ENCODE peak calls at places on chromosomes 12 and 14, in nine cellular contexts. G is nucleus accumbens; H is GM12891; U is SJCRH30; Q is RKO; A is DMS153; R is activated CD4-positive, CD25-positive, alpha-beta regulatory T cell; S is brain microvascular endothelial cell; F is iPS DF 19.7. V is an unnamed sample.

GRCh38 chr14:90193925-90194324 is 62.4 kb upstream of the PSMC1 start:
- DNase-seq in F (peak; percentile 23), R (no peak), S (no peak), H (no peak), G (no peak), A (no peak), Q (no peak), U (peak; percentile 14), V (no peak)

GRCh38 chr14:104161601-104162367 is 23.4 kb downstream of the KIF26A start:
- DNase-seq in F (no peak), Q (no peak), R (no peak), S (no peak), U (no peak), A (no peak), H (no peak), G (no peak), V (no peak)

GRCh38 chr12:15662983-15663659 is 126.1 kb downstream of the EPS8 start:
- DNase-seq in A (no peak), S (no peak), F (no peak), R (no peak), G (no peak), H (no peak), U (no peak), Q (no peak), V (no peak)

GRCh38 chr12:28237423-28237822 is 47.2 kb downstream of the CCDC91 start:
- DNase-seq in S (no peak), Q (peak; percentile 15), A (no peak), U (no peak), F (no peak), R (no peak), G (no peak), H (no peak), V (no peak)

GRCh38 chr14:64561631-64562030 is 11.9 kb downstream of the PPP1R36 start:
- DNase-seq in R (no peak), Q (no peak), A (no peak), S (no peak), G (no peak), U (no peak), H (no peak), F (no peak), V (no peak)

GRCh38 chr12:72511906-72512305 is 239.7 kb downstream of the TRHDE start:
- DNase-seq in H (no peak), U (no peak), G (no peak), Q (no peak), S (peak; percentile 48), A (no peak), R (no peak), F (no peak), V (no peak)

GRCh38 chr12:89862511-89863331 is 154.1 kb upstream of the ATP2B1 start:
- DNase-seq in Q (no peak), G (peak; percentile 13), S (no peak), F (no peak), A (no peak), R (no peak), H (no peak), U (no peak), V (peak; percentile 15)

GRCh38 chr14:68680541-68681051 is 112.3 kb downstream of the ZFP36L1 start:
- DNase-seq in F (no peak), R (no peak), A (no peak), H (no peak), G (no peak), Q (peak; percentile 85), U (no peak), S (no peak), V (no peak)

GRCh38 chr14:71497645-71498086 is 434.6 kb upstream of the RGS6 start:
- DNase-seq in U (no peak), A (peak; percentile 59), S (peak; percentile 16), G (no peak), R (no peak), F (no peak), Q (peak; percentile 57), H (peak; percentile 9), V (no peak)

V was measured in stimulated activated naive CD4-positive, alpha-beta T cell.